ENCODE peak calls at places on chromosomes 1 and 21, in nine cellular contexts. C is lower lobe of right lung, J is mammary epithelial cell, F is upper lobe of right lung, B is K562, X is tibial nerve, I is adrenal gland, T is A673, V is SK-N-SH. Q is an unnamed sample.

GRCh38 chr1:80675469-80675868 is 1125.3 kb upstream of the ADGRL2 start:
- DNase-seq in C (no peak), J (no peak), F (no peak), B (no peak), X (no peak), I (no peak), T (no peak), V (no peak), Q (no peak)

GRCh38 chr21:43268086-43268803 is 99.4 kb downstream of the CRYAA start:
- DNase-seq in C (peak), J (no peak), F (peak), B (no peak), X (no peak), I (no peak), T (no peak), V (no peak), Q (no peak)

GRCh38 chr21:41888749-41889376 is 9.7 kb upstream of the PRDM15 start:
- DNase-seq in C (no peak), J (no peak), F (no peak), B (no peak), X (peak), I (peak), T (no peak), V (no peak), Q (no peak)

GRCh38 chr21:19400223-19400770 is 996.7 kb upstream of the TMPRSS15 start:
- DNase-seq in C (no peak), J (no peak), F (no peak), B (no peak), X (no peak), I (no peak), T (no peak), V (no peak), Q (no peak)

GRCh38 chr1:109253803-109254620 is 4.7 kb downstream of the CELSR2 start:
- DNase-seq in C (no peak), J (no peak), F (no peak), B (peak), X (no peak), I (no peak), T (no peak), V (peak), Q (peak)

GRCh38 chr1:205604825-205605544 is 26.8 kb downstream of the ELK4 start:
- DNase-seq in C (no peak), J (no peak), F (no peak), B (no peak), X (no peak), I (no peak), T (no peak), V (no peak), Q (no peak)

GRCh38 chr1:36866168-36866814 is 168.0 kb downstream of the GRIK3 start:
- DNase-seq in C (peak), J (no peak), F (no peak), B (no peak), X (no peak), I (no peak), T (no peak), V (no peak), Q (no peak)

GRCh38 chr1:154856049-154856448 is 14.0 kb downstream of the KCNN3 start:
- DNase-seq in C (no peak), J (no peak), F (no peak), B (no peak), X (no peak), I (no peak), T (peak), V (peak), Q (no peak)

GRCh38 chr1:71196685-71197084 is 115.8 kb upstream of the ZRANB2 start:
- DNase-seq in C (no peak), J (peak), F (no peak), B (no peak), X (no peak), I (no peak), T (peak), V (peak), Q (no peak)

GRCh38 chr1:5575396-5576110 is 416.7 kb downstream of the NPHP4 start:
- DNase-seq in C (no peak), J (no peak), F (no peak), B (no peak), X (no peak), I (no peak), T (no peak), V (no peak), Q (no peak)

GRCh38 chr1:180842890-180843289 is 69.8 kb upstream of the KIAA1614 start:
- DNase-seq in C (no peak), J (no peak), F (no peak), B (no peak), X (no peak), I (no peak), T (peak), V (no peak), Q (no peak)

GRCh38 chr1:55478742-55479141 is 263.6 kb upstream of the USP24 start:
- DNase-seq in C (no peak), J (peak), F (no peak), B (no peak), X (no peak), I (no peak), T (peak), V (no peak), Q (no peak)

GRCh38 chr1:78607944-78608343 is 12.3 kb upstream of the IFI44L start:
- DNase-seq in C (no peak), J (no peak), F (no peak), B (no peak), X (no peak), I (no peak), T (no peak), V (no peak), Q (no peak)

GRCh38 chr1:165369255-165369848 is 12.8 kb upstream of the LMX1A start:
- DNase-seq in C (peak), J (peak), F (peak), B (peak), X (peak), I (peak), T (peak), V (peak), Q (peak)

GRCh38 chr1:26889580-26890466 is at the start of gene GPN2:
- DNase-seq in C (peak), J (peak), F (peak), B (peak), X (peak), I (peak), T (peak), V (peak), Q (peak)

GRCh38 chr1:200684015-200684414 is 14.3 kb upstream of the DDX59 start:
- DNase-seq in C (no peak), J (peak), F (no peak), B (no peak), X (no peak), I (no peak), T (no peak), V (no peak), Q (no peak)

GRCh38 chr1:218742478-218743260 is 397.5 kb downstream of the TGFB2 start:
- DNase-seq in C (no peak), J (peak), F (no peak), B (no peak), X (no peak), I (no peak), T (no peak), V (peak), Q (no peak)

GRCh38 chr1:31984419-31985347 is 29.0 kb upstream of the KHDRBS1 start:
- DNase-seq in C (no peak), J (peak), F (no peak), B (no peak), X (no peak), I (no peak), T (no peak), V (no peak), Q (no peak)

GRCh38 chr1:97042551-97042950 is 321.0 kb downstream of the PTBP2 start:
- DNase-seq in C (no peak), J (no peak), F (no peak), B (no peak), X (no peak), I (no peak), T (no peak), V (no peak), Q (no peak)

GRCh38 chr1:116738673-116739370 is 15.4 kb upstream of the CD2 start:
- DNase-seq in C (no peak), J (peak), F (no peak), B (no peak), X (no peak), I (no peak), T (no peak), V (no peak), Q (no peak)

GRCh38 chr1:25033030-25033827 is 103.2 kb upstream of the RUNX3 start:
- DNase-seq in C (no peak), J (no peak), F (no peak), B (no peak), X (no peak), I (no peak), T (no peak), V (no peak), Q (no peak)

GRCh38 chr1:26862781-26863676 is at the start of gene SFN:
- DNase-seq in C (peak), J (peak), F (peak), B (peak), X (no peak), I (no peak), T (no peak), V (no peak), Q (no peak)

GRCh38 chr1:185926562-185926961 is 192.4 kb downstream of the HMCN1 start:
- DNase-seq in C (no peak), J (no peak), F (no peak), B (no peak), X (no peak), I (no peak), T (peak), V (no peak), Q (no peak)

GRCh38 chr1:161068306-161069200 is 1.1 kb downstream of the ARHGAP30 start:
- DNase-seq in C (peak), J (no peak), F (peak), B (peak), X (peak), I (peak), T (no peak), V (no peak), Q (no peak)

GRCh38 chr1:158998781-158999161 is 10.9 kb upstream of the IFI16 start:
- DNase-seq in C (peak), J (peak), F (peak), B (peak), X (peak), I (peak), T (peak), V (peak), Q (peak)

GRCh38 chr1:109050228-109050995 is 8.5 kb upstream of the WDR47 start:
- DNase-seq in C (no peak), J (peak), F (no peak), B (no peak), X (no peak), I (no peak), T (no peak), V (no peak), Q (no peak)

GRCh38 chr1:156658945-156659574 is 17.1 kb downstream of the BCAN start:
- DNase-seq in C (no peak), J (no peak), F (no peak), B (no peak), X (no peak), I (no peak), T (no peak), V (no peak), Q (no peak)

GRCh38 chr1:21537511-21537931 is 28.3 kb downstream of the ALPL start:
- DNase-seq in C (no peak), J (no peak), F (no peak), B (no peak), X (peak), I (peak), T (no peak), V (no peak), Q (no peak)

GRCh38 chr1:157162345-157162744 is 24.1 kb upstream of the ETV3 start:
- DNase-seq in C (no peak), J (no peak), F (no peak), B (no peak), X (no peak), I (no peak), T (no peak), V (no peak), Q (no peak)

GRCh38 chr1:40665335-40666171 is at the start of gene RIMS3:
- DNase-seq in C (peak), J (peak), F (peak), B (peak), X (peak), I (peak), T (peak), V (peak), Q (peak)

GRCh38 chr1:34929853-34930701 is 627 bp upstream of the DLGAP3 start:
- DNase-seq in C (no peak), J (no peak), F (no peak), B (no peak), X (no peak), I (no peak), T (no peak), V (peak), Q (no peak)

GRCh38 chr1:241638091-241638682 is 2.0 kb downstream of the CHML start:
- DNase-seq in C (no peak), J (no peak), F (no peak), B (peak), X (no peak), I (no peak), T (no peak), V (no peak), Q (no peak)
- H3K27ac ChIP-seq in C (no peak), J (no peak), F (no peak), B (peak), X (no peak), I (no peak), T (peak), V (no peak), Q (no peak)

GRCh38 chr1:171470726-171471125 is 14.6 kb upstream of the PRRC2C start:
- DNase-seq in C (no peak), J (no peak), F (no peak), B (no peak), X (no peak), I (no peak), T (no peak), V (no peak), Q (no peak)

GRCh38 chr1:171467626-171468025 is 17.7 kb upstream of the PRRC2C start:
- DNase-seq in C (no peak), J (peak), F (no peak), B (no peak), X (no peak), I (no peak), T (no peak), V (no peak), Q (no peak)

GRCh38 chr1:171472183-171472647 is 13.1 kb upstream of the PRRC2C start:
- DNase-seq in C (no peak), J (no peak), F (no peak), B (no peak), X (no peak), I (no peak), T (no peak), V (no peak), Q (no peak)

DNA sequence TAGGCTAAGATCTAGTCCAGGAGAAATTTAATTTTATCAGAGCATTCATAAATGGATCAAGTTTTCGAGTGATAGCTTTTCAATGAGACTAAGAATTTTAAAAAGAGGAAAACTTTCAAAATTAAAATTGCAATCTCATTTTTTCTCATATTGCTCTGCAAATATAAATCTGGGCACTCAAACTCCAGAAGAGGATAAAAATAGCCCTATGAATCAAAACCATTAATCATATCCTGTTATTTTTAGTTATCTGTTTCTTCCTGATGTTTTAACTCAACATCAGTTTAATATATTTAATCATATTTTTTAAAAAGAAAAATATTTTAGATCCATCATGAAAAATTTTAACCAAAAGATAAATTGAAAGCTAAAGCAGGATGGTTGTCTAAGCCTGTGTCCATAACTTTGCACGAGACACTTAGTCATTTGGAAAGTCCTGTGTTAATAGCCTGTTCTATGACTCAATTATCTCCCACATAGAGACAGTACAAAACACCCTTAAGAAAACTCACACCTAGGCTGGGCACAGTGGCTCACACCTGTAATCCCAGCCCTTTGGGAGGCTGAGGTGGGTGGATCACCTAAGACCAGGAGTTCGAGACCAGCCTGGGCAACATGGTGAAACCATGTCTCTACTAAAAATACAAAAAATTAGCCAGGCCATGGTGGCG is 17.1 kb upstream of the PRRC2C start:
- DNase-seq in C (no peak), J (peak), F (no peak), B (no peak), X (no peak), I (no peak), T (no peak), V (no peak), Q (no peak)
- H3K27ac ChIP-seq in C (no peak), J (peak), F (no peak), B (no peak), X (no peak), I (no peak), T (no peak), V (peak), Q (no peak)

GRCh38 chr1:198650506-198650905 is 11.7 kb downstream of the PTPRC start:
- DNase-seq in C (no peak), J (no peak), F (no peak), B (no peak), X (no peak), I (no peak), T (no peak), V (no peak), Q (no peak)
- H3K27ac ChIP-seq in C (no peak), J (no peak), F (no peak), B (no peak), X (no peak), I (no peak), T (no peak), V (no peak), Q (no peak)

GRCh38 chr1:163172596-163172995 is 30.1 kb downstream of the RGS5 start:
- DNase-seq in C (no peak), J (no peak), F (no peak), B (no peak), X (no peak), I (no peak), T (peak), V (no peak), Q (no peak)
- H3K27ac ChIP-seq in C (no peak), J (no peak), F (no peak), B (no peak), X (no peak), I (peak), T (peak), V (peak), Q (no peak)

DNA sequence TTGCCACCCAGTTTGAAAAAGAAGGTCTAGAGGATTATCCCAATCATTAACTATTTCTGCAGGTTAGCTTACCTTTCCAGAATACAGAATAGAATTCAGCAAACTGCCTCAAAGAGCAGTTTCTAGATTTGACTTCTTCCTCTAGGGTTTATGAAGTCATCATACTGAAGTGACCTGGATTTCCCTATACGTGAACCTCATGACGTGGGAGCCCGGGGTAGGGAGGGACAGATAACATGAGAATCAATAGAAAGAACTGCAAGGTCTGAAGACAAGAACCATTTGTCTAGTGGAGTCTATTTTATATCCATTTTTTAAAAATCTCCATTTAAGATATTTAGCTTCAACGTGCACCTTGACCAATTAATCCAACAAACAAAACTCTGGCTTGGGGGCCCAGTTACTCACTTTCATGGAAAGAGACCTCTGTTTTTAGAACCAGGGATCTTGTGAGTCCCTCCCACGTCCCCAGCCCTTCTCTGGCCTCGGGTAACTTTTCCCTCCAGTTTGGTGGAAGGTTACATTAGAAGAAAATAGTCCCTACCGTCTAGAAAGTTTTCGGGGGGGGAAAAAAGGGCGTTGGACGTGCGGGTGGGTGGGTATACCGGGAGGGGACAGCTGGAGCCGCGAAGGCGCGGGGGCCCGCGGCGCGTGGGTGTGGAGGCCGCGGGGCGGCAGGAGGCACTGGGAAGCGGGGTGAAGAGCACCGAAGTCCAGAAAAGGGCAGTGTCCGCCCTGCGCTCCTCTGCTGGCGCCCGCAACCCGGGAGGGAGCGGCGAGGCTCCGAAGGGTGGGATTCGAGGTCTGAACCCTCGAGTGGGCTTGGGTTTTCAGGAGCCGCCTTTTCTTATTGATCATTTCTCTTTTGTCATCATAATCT is 13.8 kb upstream of the POGZ start:
- DNase-seq in C (peak), J (peak), F (peak), B (peak), X (peak), I (peak), T (peak), V (peak), Q (no peak)
- H3K27ac ChIP-seq in C (peak), J (no peak), F (peak), B (peak), X (peak), I (peak), T (no peak), V (no peak), Q (peak)

DNA sequence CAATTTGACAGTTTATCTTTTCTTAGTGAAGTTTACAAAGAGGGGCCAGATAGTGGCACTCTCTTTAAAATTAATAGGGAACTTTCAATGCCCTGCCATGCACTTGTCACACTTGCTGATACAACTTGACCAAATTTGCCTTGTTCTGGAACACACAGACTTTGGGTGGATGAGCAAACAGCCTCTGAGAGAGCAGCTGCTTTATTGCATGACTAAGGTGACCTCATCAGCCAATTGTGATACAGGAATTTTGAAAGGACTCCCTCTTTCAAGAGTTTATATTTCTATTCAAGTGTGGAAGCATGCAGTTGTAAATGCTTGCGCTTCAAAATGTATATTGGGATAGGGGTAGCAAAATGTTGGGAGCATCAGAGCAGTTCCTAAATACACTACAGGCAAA is 2.1 kb upstream of the RGS1 start:
- DNase-seq in C (no peak), J (no peak), F (no peak), B (no peak), X (no peak), I (no peak), T (no peak), V (no peak), Q (no peak)
- H3K27ac ChIP-seq in C (no peak), J (no peak), F (no peak), B (no peak), X (no peak), I (no peak), T (no peak), V (peak), Q (no peak)

Q was measured in caudate nucleus.